ENCODE peak calls at places on chromosomes 2 and 18, in six cellular contexts. One of them, this sample, is unnamed.

GRCh38 chr2:167186465-167186864 is 298.2 kb downstream of the XIRP2 start:
- DNase-seq in mucosa of descending colon: no peak
- DNase-seq in AG08396: no peak
- DNase-seq in HCEC 1CT: no peak
- DNase-seq in endothelial cell: no peak
- DNase-seq in frontal cortex: no peak
- DNase-seq in this sample: no peak

GRCh38 chr18:78837766-78838165 is 141.9 kb upstream of the SALL3 start:
- DNase-seq in mucosa of descending colon: no peak
- DNase-seq in AG08396: no peak
- DNase-seq in HCEC 1CT: no peak
- DNase-seq in endothelial cell: no peak
- DNase-seq in frontal cortex: no peak
- DNase-seq in this sample: no peak

GRCh38 chr18:12597775-12598174 is 60.1 kb downstream of the SPIRE1 start:
- DNase-seq in mucosa of descending colon: no peak
- DNase-seq in AG08396: peak; percentile 79
- DNase-seq in HCEC 1CT: peak; percentile 95
- DNase-seq in endothelial cell: no peak
- DNase-seq in frontal cortex: no peak
- DNase-seq in this sample: peak; percentile 82

GRCh38 chr2:61210332-61210981 is 48.5 kb downstream of the C2orf74 start:
- DNase-seq in mucosa of descending colon: no peak
- DNase-seq in AG08396: peak; percentile 10
- DNase-seq in HCEC 1CT: peak; percentile 90
- DNase-seq in endothelial cell: no peak
- DNase-seq in frontal cortex: no peak
- DNase-seq in this sample: peak; percentile 78

GRCh38 chr2:209600257-209601180 is 171.1 kb upstream of the UNC80 start:
- DNase-seq in mucosa of descending colon: no peak
- DNase-seq in AG08396: no peak
- DNase-seq in HCEC 1CT: no peak
- DNase-seq in endothelial cell: no peak
- DNase-seq in frontal cortex: no peak
- DNase-seq in this sample: no peak

GRCh38 chr2:104344985-104345384 is 508.9 kb upstream of the POU3F3 start:
- DNase-seq in mucosa of descending colon: no peak
- DNase-seq in AG08396: no peak
- DNase-seq in HCEC 1CT: no peak
- DNase-seq in endothelial cell: no peak
- DNase-seq in frontal cortex: no peak
- DNase-seq in this sample: no peak

GRCh38 chr2:241859017-241859435 is 332 bp upstream of the PDCD1 start:
- DNase-seq in mucosa of descending colon: peak; percentile 36
- DNase-seq in AG08396: no peak
- DNase-seq in HCEC 1CT: no peak
- DNase-seq in endothelial cell: no peak
- DNase-seq in frontal cortex: no peak
- DNase-seq in this sample: no peak

GRCh38 chr2:153870308-153870707 is 1.4 kb upstream of the GALNT13 start:
- DNase-seq in mucosa of descending colon: no peak
- DNase-seq in AG08396: no peak
- DNase-seq in HCEC 1CT: no peak
- DNase-seq in endothelial cell: no peak
- DNase-seq in frontal cortex: no peak
- DNase-seq in this sample: no peak

GRCh38 chr2:96685592-96686459 is 43.3 kb downstream of the FER1L5 start:
- DNase-seq in mucosa of descending colon: no peak
- DNase-seq in AG08396: no peak
- DNase-seq in HCEC 1CT: no peak
- DNase-seq in endothelial cell: no peak
- DNase-seq in frontal cortex: no peak
- DNase-seq in this sample: peak; percentile 31

GRCh38 chr2:232088771-232089170 is 127.3 kb downstream of the DIS3L2 start:
- DNase-seq in mucosa of descending colon: no peak
- DNase-seq in AG08396: no peak
- DNase-seq in HCEC 1CT: no peak
- DNase-seq in endothelial cell: no peak
- DNase-seq in frontal cortex: no peak
- DNase-seq in this sample: no peak

GRCh38 chr2:37283207-37283606 is 41.4 kb downstream of the PRKD3 start:
- DNase-seq in mucosa of descending colon: no peak
- DNase-seq in AG08396: peak; percentile 45
- DNase-seq in HCEC 1CT: peak; percentile 91
- DNase-seq in endothelial cell: no peak
- DNase-seq in frontal cortex: no peak
- DNase-seq in this sample: peak; percentile 93

GRCh38 chr18:69840445-69840844 is 107.2 kb downstream of the CD226 start:
- DNase-seq in mucosa of descending colon: no peak
- DNase-seq in AG08396: no peak
- DNase-seq in HCEC 1CT: peak; percentile 51
- DNase-seq in endothelial cell: no peak
- DNase-seq in frontal cortex: no peak
- DNase-seq in this sample: peak; percentile 69

GRCh38 chr18:34709631-34710429 is at the start of gene DTNA:
- DNase-seq in mucosa of descending colon: no peak
- DNase-seq in AG08396: peak; percentile 53
- DNase-seq in HCEC 1CT: peak; percentile 89
- DNase-seq in endothelial cell: no peak
- DNase-seq in frontal cortex: no peak
- DNase-seq in this sample: peak; percentile 97

GRCh38 chr2:109674894-109675534 is 60.9 kb downstream of the SOWAHC start:
- DNase-seq in mucosa of descending colon: peak; percentile 78
- DNase-seq in AG08396: no peak
- DNase-seq in HCEC 1CT: no peak
- DNase-seq in endothelial cell: no peak
- DNase-seq in frontal cortex: no peak
- DNase-seq in this sample: no peak

GRCh38 chr2:219484343-219485200 is 14.1 kb upstream of the GMPPA start:
- DNase-seq in mucosa of descending colon: no peak
- DNase-seq in AG08396: peak; percentile 55
- DNase-seq in HCEC 1CT: no peak
- DNase-seq in endothelial cell: peak; percentile 26
- DNase-seq in frontal cortex: peak; percentile 48
- DNase-seq in this sample: no peak

GRCh38 chr18:58230438-58231179 is 186.6 kb downstream of the NEDD4L start:
- DNase-seq in mucosa of descending colon: no peak
- DNase-seq in AG08396: no peak
- DNase-seq in HCEC 1CT: no peak
- DNase-seq in endothelial cell: no peak
- DNase-seq in frontal cortex: no peak
- DNase-seq in this sample: no peak

GRCh38 chr2:8102470-8102869 is 579.4 kb upstream of the ID2 start:
- DNase-seq in mucosa of descending colon: no peak
- DNase-seq in AG08396: no peak
- DNase-seq in HCEC 1CT: no peak
- DNase-seq in endothelial cell: no peak
- DNase-seq in frontal cortex: no peak
- DNase-seq in this sample: no peak

GRCh38 chr2:176454893-176455810 is 185.9 kb downstream of the MTX2 start:
- DNase-seq in mucosa of descending colon: peak; percentile 88
- DNase-seq in AG08396: peak; percentile 51
- DNase-seq in HCEC 1CT: peak; percentile 65
- DNase-seq in endothelial cell: peak; percentile 92
- DNase-seq in frontal cortex: peak; percentile 40
- DNase-seq in this sample: peak; percentile 45

GRCh38 chr2:98656800-98657199 is 48.4 kb downstream of the UNC50 start:
- DNase-seq in mucosa of descending colon: no peak
- DNase-seq in AG08396: no peak
- DNase-seq in HCEC 1CT: no peak
- DNase-seq in endothelial cell: no peak
- DNase-seq in frontal cortex: no peak
- DNase-seq in this sample: no peak

GRCh38 chr2:162243305-162243693 is at the start of gene FAP:
- DNase-seq in mucosa of descending colon: no peak
- DNase-seq in AG08396: peak; percentile 44
- DNase-seq in HCEC 1CT: peak; percentile 96
- DNase-seq in endothelial cell: no peak
- DNase-seq in frontal cortex: no peak
- DNase-seq in this sample: peak; percentile 86

GRCh38 chr2:36362291-36362690 is 6.7 kb downstream of the CRIM1 start:
- DNase-seq in mucosa of descending colon: no peak
- DNase-seq in AG08396: peak; percentile 49
- DNase-seq in HCEC 1CT: peak; percentile 79
- DNase-seq in endothelial cell: no peak
- DNase-seq in frontal cortex: no peak
- DNase-seq in this sample: peak; percentile 92

GRCh38 chr18:36043153-36043552 is 24.2 kb downstream of the RPRD1A start:
- DNase-seq in mucosa of descending colon: no peak
- DNase-seq in AG08396: no peak
- DNase-seq in HCEC 1CT: no peak
- DNase-seq in endothelial cell: no peak
- DNase-seq in frontal cortex: no peak
- DNase-seq in this sample: no peak

GRCh38 chr18:77108001-77108692 is 24.4 kb downstream of the MBP start:
- DNase-seq in mucosa of descending colon: no peak
- DNase-seq in AG08396: peak; percentile 91
- DNase-seq in HCEC 1CT: peak; percentile 94
- DNase-seq in endothelial cell: no peak
- DNase-seq in frontal cortex: no peak
- DNase-seq in this sample: peak; percentile 96

This sample was measured in fibroblast of lung.